ENCODE peak calls at places on chromosomes 12 and 14, in nine cellular contexts. I is H4; G is Caki2; H is activated naive CD4-positive, alpha-beta T cell treated with anti-CD3 and anti-CD28 coated beads for 36 hours; N is GM23248; S is Karpas-422; X is RWPE1; W is aorta; O is putamen. Q is an unnamed sample.

GRCh38 chr12:132398386-132398991 is 69.1 kb upstream of the GALNT9 start:
- DNase-seq in H (no peak), I (no peak), S (no peak), X (no peak), W (peak; percentile 40), G (no peak), N (no peak), O (no peak), Q (no peak)

GRCh38 chr12:45477526-45477925 is 252.0 kb upstream of the ARID2 start:
- DNase-seq in N (peak; percentile 22), X (no peak), W (no peak), H (no peak), G (no peak), I (no peak), S (no peak), O (no peak), Q (no peak)

GRCh38 chr14:35406811-35407630 is 2.5 kb upstream of the NFKBIA start:
- DNase-seq in X (peak; percentile 68), W (no peak), H (peak; percentile 39), N (peak; percentile 88), G (peak; percentile 58), I (peak; percentile 67), S (peak; percentile 84), O (peak; percentile 60), Q (peak; percentile 83)

GRCh38 chr12:105740970-105741725 is 397.6 kb downstream of the NUAK1 start:
- DNase-seq in S (no peak), O (no peak), H (no peak), X (no peak), G (no peak), I (peak; percentile 8), N (peak; percentile 83), W (peak; percentile 54), Q (peak; percentile 55)

GRCh38 chr14:101364503-101365328 is 196.6 kb upstream of the DIO3 start:
- DNase-seq in I (no peak), X (no peak), W (peak; percentile 74), H (no peak), N (peak; percentile 23), O (no peak), G (no peak), S (no peak), Q (no peak)

GRCh38 chr12:21476949-21477348 is 24.5 kb downstream of the RECQL start:
- DNase-seq in X (peak; percentile 4), S (no peak), N (peak; percentile 84), O (no peak), G (peak; percentile 53), W (no peak), I (no peak), H (no peak), Q (no peak)

GRCh38 chr12:55072093-55072492 is 52.3 kb downstream of the NEUROD4 start:
- DNase-seq in O (peak; percentile 65), H (peak; percentile 88), N (peak; percentile 54), W (peak; percentile 67), S (peak; percentile 91), G (no peak), I (peak; percentile 62), X (peak; percentile 9), Q (peak; percentile 75)

GRCh38 chr14:64089920-64090319 is 204.3 kb downstream of the ESR2 start:
- DNase-seq in S (no peak), X (no peak), G (no peak), H (no peak), I (no peak), W (no peak), N (no peak), O (no peak), Q (no peak)

GRCh38 chr14:81247271-81247766 is 26.6 kb upstream of the GTF2A1 start:
- DNase-seq in W (no peak), G (peak; percentile 41), N (peak; percentile 77), S (no peak), H (no peak), O (no peak), X (no peak), I (peak; percentile 54), Q (no peak)

GRCh38 chr12:29519585-29520182 is 22.2 kb upstream of the OVCH1 start:
- DNase-seq in S (peak; percentile 68), H (peak; percentile 57), X (peak; percentile 20), G (peak; percentile 38), I (peak; percentile 35), W (no peak), O (peak; percentile 29), N (peak; percentile 56), Q (peak; percentile 57)

GRCh38 chr12:570949-571794 is 92.1 kb downstream of the NINJ2 start:
- DNase-seq in O (no peak), G (peak; percentile 91), I (peak; percentile 99), N (peak; percentile 97), X (peak; percentile 76), H (no peak), W (peak; percentile 87), S (no peak), Q (no peak)

GRCh38 chr12:54294152-54294913 is 6.5 kb downstream of the NFE2 start:
- DNase-seq in N (peak; percentile 51), G (no peak), H (peak; percentile 82), X (peak; percentile 60), S (peak; percentile 83), I (peak; percentile 38), W (peak; percentile 72), O (peak; percentile 73), Q (no peak)

GRCh38 chr12:14884458-14884878 is 1.2 kb downstream of the MGP start:
- DNase-seq in W (peak; percentile 91), H (peak; percentile 84), O (peak; percentile 60), X (peak; percentile 14), I (peak; percentile 88), G (peak; percentile 8), S (peak; percentile 88), N (peak; percentile 87), Q (peak; percentile 78)

GRCh38 chr14:35821546-35822411 is 4.4 kb upstream of the BRMS1L start:
- DNase-seq in N (peak; percentile 76), X (no peak), H (peak; percentile 35), I (peak; percentile 48), G (peak; percentile 17), W (no peak), S (peak; percentile 82), O (no peak), Q (peak; percentile 52)

GRCh38 chr14:81243499-81243898 is 22.7 kb upstream of the GTF2A1 start:
- DNase-seq in G (no peak), H (no peak), I (no peak), O (no peak), X (no peak), W (no peak), S (no peak), N (no peak), Q (no peak)

GRCh38 chr12:13197526-13198141 is 1.1 kb downstream of the EMP1 start:
- DNase-seq in W (peak; percentile 71), H (no peak), O (no peak), I (no peak), X (no peak), S (no peak), N (peak; percentile 84), G (no peak), Q (no peak)

GRCh38 chr14:24250354-24250753 is 7.9 kb upstream of the TINF2 start:
- DNase-seq in G (no peak), N (no peak), I (no peak), W (no peak), O (no peak), X (no peak), S (no peak), H (no peak), Q (no peak)

GRCh38 chr14:101972126-101972785 is 7.9 kb downstream of the DYNC1H1 start:
- DNase-seq in H (no peak), W (peak; percentile 90), I (peak; percentile 97), O (peak; percentile 82), G (peak; percentile 80), S (no peak), X (peak; percentile 94), N (peak; percentile 100), Q (peak; percentile 90)

GRCh38 chr12:124087251-124088141 is 114.5 kb downstream of the ZNF664 start:
- DNase-seq in W (no peak), G (no peak), H (no peak), X (no peak), I (no peak), O (no peak), N (no peak), S (no peak), Q (no peak)

GRCh38 chr14:88904206-88904647 is 79.8 kb downstream of the TTC8 start:
- DNase-seq in G (no peak), I (no peak), O (no peak), N (no peak), S (no peak), H (no peak), X (no peak), W (no peak), Q (no peak)

GRCh38 chr12:2187195-2187963 is 134.6 kb downstream of the CACNA1C start:
- DNase-seq in H (no peak), S (no peak), N (no peak), I (no peak), W (no peak), O (no peak), G (no peak), X (no peak), Q (no peak)

GRCh38 chr12:62205348-62205747 is 54.9 kb upstream of the USP15 start:
- DNase-seq in W (no peak), H (no peak), G (no peak), I (no peak), S (no peak), N (no peak), O (no peak), X (no peak), Q (no peak)

GRCh38 chr12:45978108-45978507 is 12.3 kb downstream of the SCAF11 start:
- DNase-seq in H (no peak), X (no peak), S (no peak), O (no peak), N (no peak), W (no peak), G (no peak), I (no peak), Q (no peak)

Q was measured in NCI-H1694.